ENCODE peak calls at places on chromosomes 7 and 10, in six cellular contexts. Z is IMR-90, L is H9, N is mesenchymal stem cell, D is H1, M is neuronal stem cell. H is an unnamed sample.

GRCh38 chr10:33098966-33099663 is 141.1 kb upstream of the ITGB1 start:
- DNase-seq in D (no peak), M (no peak), Z (peak; percentile 13), N (no peak), L (no peak), H (no peak)

GRCh38 chr7:17530741-17531417 is 232.4 kb downstream of the AHR start:
- DNase-seq in D (no peak), M (no peak), L (no peak), Z (peak; percentile 15), N (no peak), H (peak; percentile 57)

GRCh38 chr10:61779950-61780659 is 117.4 kb downstream of the CABCOCO1 start:
- DNase-seq in Z (peak; percentile 74), N (peak; percentile 94), M (no peak), L (no peak), D (no peak), H (peak; percentile 59)

GRCh38 chr7:132558815-132559214 is 17.5 kb downstream of the PLXNA4 start:
- DNase-seq in D (no peak), N (no peak), M (no peak), L (no peak), Z (no peak), H (no peak)

GRCh38 chr10:101485681-101486554 is 102.1 kb downstream of the POLL start:
- DNase-seq in M (peak; percentile 30), N (no peak), L (no peak), D (no peak), Z (no peak), H (peak; percentile 34)

GRCh38 chr10:78861456-78862327 is 207.1 kb upstream of the ZMIZ1 start:
- DNase-seq in Z (no peak), D (peak; percentile 27), N (no peak), M (no peak), L (no peak), H (no peak)

GRCh38 chr7:110964770-110965169 is 126.2 kb upstream of the LRRN3 start:
- DNase-seq in M (no peak), L (no peak), D (no peak), Z (peak; percentile 13), N (no peak), H (no peak)

GRCh38 chr7:35316549-35316948 is 62.6 kb upstream of the TBX20 start:
- DNase-seq in M (no peak), Z (no peak), N (no peak), L (no peak), D (no peak), H (no peak)

GRCh38 chr7:25029075-25029474 is 49.1 kb upstream of the OSBPL3 start:
- DNase-seq in N (no peak), D (no peak), L (no peak), Z (no peak), M (no peak), H (no peak)

GRCh38 chr7:47596502-47597202 is 14.7 kb upstream of the TNS3 start:
- DNase-seq in Z (no peak), M (no peak), N (peak; percentile 55), D (no peak), L (no peak), H (peak; percentile 49)

GRCh38 chr7:94701555-94701973 is 45.6 kb upstream of the SGCE start:
- DNase-seq in D (no peak), L (no peak), N (peak; percentile 60), Z (peak; percentile 52), M (peak; percentile 50), H (peak; percentile 78)

GRCh38 chr10:60208676-60209269 is 180.9 kb downstream of the ANK3 start:
- DNase-seq in Z (peak; percentile 49), N (peak; percentile 56), L (no peak), D (no peak), M (peak; percentile 12), H (peak; percentile 69)

GRCh38 chr10:32377458-32378370 is 30.8 kb upstream of the EPC1 start:
- DNase-seq in L (no peak), M (peak; percentile 8), D (no peak), N (peak; percentile 65), Z (peak; percentile 45), H (peak; percentile 49)

GRCh38 chr10:44715081-44715480 is 196.1 kb upstream of the TMEM72 start:
- DNase-seq in L (no peak), Z (peak; percentile 76), M (no peak), N (no peak), D (no peak), H (no peak)

GRCh38 chr7:157816086-157816485 is 479.3 kb downstream of the DNAJB6 start:
- DNase-seq in Z (no peak), L (no peak), M (no peak), N (no peak), D (no peak), H (no peak)

GRCh38 chr7:46468753-46469356 is 547.8 kb upstream of the IGFBP3 start:
- DNase-seq in L (no peak), Z (peak; percentile 35), N (peak; percentile 40), D (no peak), M (no peak), H (peak; percentile 18)

GRCh38 chr10:69345890-69346474 is 67.7 kb downstream of the HK1 start:
- DNase-seq in N (peak; percentile 49), M (no peak), D (no peak), L (no peak), Z (no peak), H (peak; percentile 80)

GRCh38 chr10:69951658-69952057 is 101.0 kb upstream of the MACROH2A2 start:
- DNase-seq in N (no peak), L (no peak), D (no peak), Z (no peak), M (no peak), H (no peak)

GRCh38 chr7:25967278-25968204 is 184.5 kb upstream of the NFE2L3 start:
- DNase-seq in N (no peak), L (no peak), D (no peak), M (no peak), Z (no peak), H (peak; percentile 61)

GRCh38 chr10:5927306-5927705 is 37.3 kb downstream of the FBH1 start:
- DNase-seq in M (no peak), N (no peak), L (no peak), Z (peak; percentile 92), D (no peak), H (no peak)

GRCh38 chr7:113285411-113285810 is 167.1 kb upstream of the SMIM30 start:
- DNase-seq in Z (peak; percentile 29), L (no peak), N (no peak), M (no peak), D (no peak), H (no peak)

GRCh38 chr10:42997849-42998165 is 79.1 kb upstream of the RET start:
- DNase-seq in M (no peak), D (no peak), N (no peak), L (no peak), Z (no peak), H (no peak)

GRCh38 chr7:45885264-45885882 is 2.9 kb upstream of the IGFBP1 start:
- DNase-seq in N (no peak), Z (no peak), M (no peak), D (no peak), L (no peak), H (no peak)

GRCh38 chr10:323651-324293 is 188.5 kb downstream of the ZMYND11 start:
- DNase-seq in M (no peak), L (no peak), D (no peak), N (peak; percentile 96), Z (peak; percentile 97), H (no peak)

GRCh38 chr7:57385668-57386067 is 64.3 kb upstream of the ZNF716 start:
- DNase-seq in D (no peak), L (no peak), N (no peak), M (no peak), Z (no peak), H (no peak)

GRCh38 chr7:772005-772294 is 44.9 kb upstream of the PRKAR1B start:
- DNase-seq in N (no peak), Z (no peak), D (no peak), M (no peak), L (no peak), H (no peak)

GRCh38 chr7:132117181-132117580 is 459.1 kb downstream of the PLXNA4 start:
- DNase-seq in L (no peak), Z (peak; percentile 28), M (no peak), N (peak; percentile 8), D (no peak), H (peak; percentile 78)

GRCh38 chr7:57404967-57405421 is 45.0 kb upstream of the ZNF716 start:
- DNase-seq in M (no peak), L (no peak), Z (no peak), D (no peak), N (no peak), H (no peak)

GRCh38 chr7:20343211-20343610 is 12.5 kb downstream of the ITGB8 start:
- DNase-seq in M (no peak), Z (no peak), N (no peak), D (no peak), L (no peak), H (peak; percentile 42)

GRCh38 chr10:93916257-93917063 is 22.7 kb downstream of the SLC35G1 start:
- DNase-seq in D (no peak), M (no peak), Z (peak; percentile 52), N (peak; percentile 56), L (no peak), H (peak; percentile 60)

GRCh38 chr10:79098061-79098460 is 29.3 kb downstream of the ZMIZ1 start:
- DNase-seq in L (no peak), D (no peak), M (no peak), Z (no peak), N (no peak), H (no peak)

GRCh38 chr7:151125459-151125834 is 39.2 kb downstream of the AGAP3 start:
- DNase-seq in M (peak; percentile 82), N (peak; percentile 54), D (no peak), Z (no peak), L (peak; percentile 89), H (peak; percentile 89)

GRCh38 chr7:33932832-33933468 is 27.6 kb downstream of the BMPER start:
- DNase-seq in Z (peak; percentile 83), N (peak; percentile 80), L (peak; percentile 87), M (peak; percentile 67), D (peak; percentile 91), H (peak; percentile 93)

GRCh38 chr10:61487506-61487905 is 34.3 kb upstream of the TMEM26 start:
- DNase-seq in N (peak; percentile 45), L (no peak), M (no peak), Z (peak; percentile 58), D (no peak), H (no peak)

GRCh38 chr10:6321880-6322279 is 119.1 kb downstream of the PFKFB3 start:
- DNase-seq in N (peak; percentile 70), L (no peak), D (no peak), M (no peak), Z (peak; percentile 59), H (no peak)

GRCh38 chr7:23380961-23381360 is 81.8 kb downstream of the MALSU1 start:
- DNase-seq in N (no peak), L (no peak), M (no peak), Z (no peak), D (no peak), H (no peak)
- H3K27ac ChIP-seq in N (peak overlapping the region; percentile 64), L (no peak overlapping the region), M (no peak overlapping the region), Z (no peak overlapping the region), D (no peak overlapping the region), H (no peak overlapping the region)

GRCh38 chr10:20726381-20726780 is 170.7 kb downstream of the NEBL start:
- DNase-seq in Z (no peak), M (no peak), N (no peak), D (no peak), L (no peak), H (no peak)
- H2BK15ac ChIP-seq in Z (no peak overlapping the region), M (no peak overlapping the region), N (no peak overlapping the region), D (no peak overlapping the region), L (no peak overlapping the region), H (no peak overlapping the region)

GRCh38 chr10:67827811-67828210 is 10.2 kb downstream of the DNAJC12 start:
- DNase-seq in L (no peak), D (no peak), N (no peak), Z (no peak), M (no peak), H (no peak)
- H3K27ac ChIP-seq in L (no peak overlapping the region), D (no peak overlapping the region), N (no peak overlapping the region), Z (no peak overlapping the region), M (no peak overlapping the region), H (no peak overlapping the region)

GRCh38 chr7:98464558-98464940 is 63.7 kb upstream of the BAIAP2L1 start:
- DNase-seq in L (no peak), N (no peak), Z (no peak), D (no peak), M (no peak), H (no peak)
- H2BK15ac ChIP-seq in L (no peak overlapping the region), N (no peak overlapping the region), Z (no peak overlapping the region), D (no peak overlapping the region), M (no peak overlapping the region), H (no peak overlapping the region)

H was measured in mesendoderm.